ENCODE peak calls at places on chromosomes 11 and 22, in four cellular contexts. B is GF-D8, S is HTR-8/SVneo, I is ureter. O is an unnamed sample.

GRCh38 chr11:61129608-61130523 is 27.6 kb downstream of the CD5 start:
- DNase-seq in B (no peak), S (peak), I (peak), O (peak)

GRCh38 chr22:43985532-43985931 is 30.3 kb downstream of the SAMM50 start:
- DNase-seq in S (no peak), I (no peak), B (no peak), O (no peak)

GRCh38 chr11:64000026-64000739 is 13.9 kb downstream of the OTUB1 start:
- DNase-seq in S (no peak), I (peak), B (no peak), O (peak)

GRCh38 chr11:35165416-35166368 is 26.7 kb downstream of the CD44 start:
- DNase-seq in S (no peak), I (no peak), B (no peak), O (no peak)

GRCh38 chr11:5689551-5689983 is at the start of gene TRIM22:
- DNase-seq in B (peak), I (peak), S (no peak), O (no peak)

GRCh38 chr11:85947431-85948272 is 92.5 kb downstream of the CCDC83 start:
- DNase-seq in B (peak), I (no peak), S (no peak), O (no peak)

GRCh38 chr11:62994775-62995174 is 10.0 kb upstream of the SLC22A6 start:
- DNase-seq in S (no peak), I (no peak), B (no peak), O (no peak)

GRCh38 chr11:75024068-75024449 is 35.3 kb downstream of the NEU3 start:
- DNase-seq in I (no peak), B (no peak), S (no peak), O (no peak)

GRCh38 chr22:44547371-44547770 is 49.3 kb upstream of the RTL6 start:
- DNase-seq in S (no peak), B (no peak), I (no peak), O (no peak)

GRCh38 chr11:118608268-118609214 is 1.1 kb downstream of the PHLDB1 start:
- DNase-seq in B (peak), I (peak), S (peak), O (peak)

GRCh38 chr22:49078076-49078710 is 749.5 kb downstream of the BRD1 start:
- DNase-seq in B (no peak), I (no peak), S (no peak), O (no peak)

GRCh38 chr11:128349650-128350296 is 237.6 kb downstream of the ETS1 start:
- DNase-seq in B (no peak), I (no peak), S (no peak), O (no peak)